ENCODE peak calls at places on chromosomes 3 and 15, in four cellular contexts. V, A, Q and X are unnamed samples.

GRCh38 chr15:96125681-96126080 is 204.8 kb upstream of the NR2F2 start:
- DNase-seq in V (no peak), A (peak), Q (no peak), X (no peak)

GRCh38 chr3:156817931-156818765 is 8.0 kb upstream of the LEKR1 start:
- DNase-seq in V (no peak), A (no peak), Q (no peak), X (no peak)

GRCh38 chr15:67997996-67998395 is 56.1 kb upstream of the PIAS1 start:
- DNase-seq in V (no peak), A (no peak), Q (no peak), X (no peak)

GRCh38 chr15:85745525-85745924 is 49.2 kb downstream of the KLHL25 start:
- DNase-seq in V (no peak), A (no peak), Q (no peak), X (peak)

GRCh38 chr3:194142156-194142910 is 6.4 kb downstream of the HES1 start:
- DNase-seq in V (no peak), A (no peak), Q (no peak), X (no peak)

GRCh38 chr3:60192297-60193114 is 1058.7 kb downstream of the FHIT start:
- DNase-seq in V (no peak), A (no peak), Q (no peak), X (no peak)

GRCh38 chr15:58387130-58387529 is 44.7 kb upstream of the LIPC start:
- DNase-seq in V (no peak), A (no peak), Q (no peak), X (no peak)

GRCh38 chr15:92808611-92809063 is 91.5 kb upstream of the CHD2 start:
- DNase-seq in V (no peak), A (peak), Q (no peak), X (peak)

GRCh38 chr3:39295184-39295775 is 15.4 kb upstream of the CX3CR1 start:
- DNase-seq in V (no peak), A (no peak), Q (no peak), X (no peak)

GRCh38 chr3:38118421-38119247 is 18.3 kb downstream of the ACAA1 start:
- DNase-seq in V (no peak), A (no peak), Q (no peak), X (no peak)

GRCh38 chr3:158110658-158111018 is 749 bp downstream of the RSRC1 start:
- DNase-seq in V (no peak), A (no peak), Q (no peak), X (no peak)

GRCh38 chr3:78887608-78888011 is 880.2 kb downstream of the ROBO1 start:
- DNase-seq in V (no peak), A (no peak), Q (no peak), X (no peak)

GRCh38 chr3:73365756-73366397 is 258.9 kb downstream of the PDZRN3 start:
- DNase-seq in V (no peak), A (no peak), Q (no peak), X (no peak)

GRCh38 chr3:183327343-183327742 is 74.3 kb downstream of the B3GNT5 start:
- DNase-seq in V (no peak), A (no peak), Q (no peak), X (no peak)

GRCh38 chr3:22594990-22595389 is 608.1 kb upstream of the UBE2E2 start:
- DNase-seq in V (no peak), A (no peak), Q (no peak), X (no peak)

GRCh38 chr3:133138017-133138416 is 99.8 kb downstream of the TMEM108 start:
- DNase-seq in V (no peak), A (no peak), Q (no peak), X (no peak)

GRCh38 chr3:135807879-135808278 is 157.6 kb upstream of the PPP2R3A start:
- DNase-seq in V (no peak), A (no peak), Q (no peak), X (no peak)

GRCh38 chr3:115146032-115146417 is 1.1 kb downstream of the ZBTB20 start:
- DNase-seq in V (no peak), A (no peak), Q (no peak), X (peak)

GRCh38 chr15:54941417-54941816 is 255.3 kb downstream of the RSL24D1 start:
- DNase-seq in V (no peak), A (no peak), Q (no peak), X (no peak)

GRCh38 chr3:52181543-52181942 is 16.4 kb upstream of the ALAS1 start:
- DNase-seq in V (no peak), A (no peak), Q (no peak), X (no peak)
- TF ChIP-seq TEAD4 in V (no peak), A (no peak), Q (no peak), X (no peak)

GRCh38 chr3:122893282-122893681 is 98.4 kb downstream of the SLC49A4 start:
- DNase-seq in V (no peak), A (no peak), Q (no peak), X (no peak)
- TF ChIP-seq TEAD4 in V (no peak), A (no peak), Q (no peak), X (no peak)

GRCh38 chr3:15301761-15302160 is 30.6 kb downstream of the SH3BP5 start:
- DNase-seq in V (no peak), A (no peak), Q (no peak), X (no peak)

GRCh38 chr3:15299036-15299435 is 33.4 kb downstream of the SH3BP5 start:
- DNase-seq in V (no peak), A (peak), Q (no peak), X (no peak)

GRCh38 chr3:15303216-15303615 is 29.2 kb downstream of the SH3BP5 start:
- DNase-seq in V (no peak), A (no peak), Q (no peak), X (no peak)

GRCh38 chr3:15298504-15298903 is 33.9 kb downstream of the SH3BP5 start:
- DNase-seq in V (no peak), A (no peak), Q (no peak), X (no peak)

DNA sequence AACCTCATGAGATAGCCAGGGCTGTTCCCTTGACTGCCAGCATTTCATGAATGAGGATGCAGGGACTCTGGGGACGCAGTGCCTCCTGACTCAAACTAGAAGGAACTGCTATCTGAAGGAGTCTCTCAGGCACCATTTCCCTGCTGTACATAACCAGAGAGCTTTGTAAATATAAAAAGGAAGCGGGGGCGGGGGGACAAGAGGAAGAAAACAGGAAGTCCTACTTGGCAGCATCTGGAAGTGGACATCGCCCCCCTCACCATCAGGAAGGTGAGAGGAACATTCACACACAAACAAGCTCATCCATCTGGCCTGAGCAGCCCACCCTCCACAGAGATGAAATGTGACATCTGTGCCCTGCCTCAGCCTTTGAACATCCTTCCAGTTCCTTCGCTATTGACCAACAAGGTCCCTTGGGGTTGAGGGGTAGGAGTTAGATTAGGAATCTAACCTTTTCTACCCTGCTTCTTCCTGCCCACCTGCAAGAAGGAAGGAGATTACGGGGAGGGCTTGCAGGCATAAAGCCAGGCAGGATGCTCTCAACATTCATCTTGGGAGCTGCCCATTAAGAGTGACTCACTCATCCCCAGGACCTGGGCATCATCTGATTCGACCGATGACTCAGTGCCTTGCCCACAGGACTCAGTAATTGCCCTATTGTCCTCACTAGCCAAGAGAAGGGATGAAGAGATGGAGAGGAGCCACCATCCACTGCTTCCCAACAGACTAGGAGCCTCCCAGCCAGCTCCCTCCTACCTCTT is 31.9 kb downstream of the SH3BP5 start:
- DNase-seq in V (no peak), A (no peak), Q (no peak), X (no peak)
- TF ChIP-seq TEAD4 in V (no peak), A (no peak), Q (no peak), X (no peak)

GRCh38 chr3:8738639-8739038 is 5.0 kb downstream of the CAV3 start:
- DNase-seq in V (no peak), A (no peak), Q (no peak), X (no peak)

GRCh38 chr3:8737301-8737700 is 3.7 kb downstream of the CAV3 start:
- DNase-seq in V (no peak), A (no peak), Q (no peak), X (no peak)

GRCh38 chr3:8741581-8742355 is 8.2 kb downstream of the CAV3 start:
- DNase-seq in V (no peak), A (peak), Q (peak), X (peak)

GRCh38 chr3:8737823-8738222 is 4.2 kb downstream of the CAV3 start:
- DNase-seq in V (no peak), A (no peak), Q (no peak), X (no peak)

DNA sequence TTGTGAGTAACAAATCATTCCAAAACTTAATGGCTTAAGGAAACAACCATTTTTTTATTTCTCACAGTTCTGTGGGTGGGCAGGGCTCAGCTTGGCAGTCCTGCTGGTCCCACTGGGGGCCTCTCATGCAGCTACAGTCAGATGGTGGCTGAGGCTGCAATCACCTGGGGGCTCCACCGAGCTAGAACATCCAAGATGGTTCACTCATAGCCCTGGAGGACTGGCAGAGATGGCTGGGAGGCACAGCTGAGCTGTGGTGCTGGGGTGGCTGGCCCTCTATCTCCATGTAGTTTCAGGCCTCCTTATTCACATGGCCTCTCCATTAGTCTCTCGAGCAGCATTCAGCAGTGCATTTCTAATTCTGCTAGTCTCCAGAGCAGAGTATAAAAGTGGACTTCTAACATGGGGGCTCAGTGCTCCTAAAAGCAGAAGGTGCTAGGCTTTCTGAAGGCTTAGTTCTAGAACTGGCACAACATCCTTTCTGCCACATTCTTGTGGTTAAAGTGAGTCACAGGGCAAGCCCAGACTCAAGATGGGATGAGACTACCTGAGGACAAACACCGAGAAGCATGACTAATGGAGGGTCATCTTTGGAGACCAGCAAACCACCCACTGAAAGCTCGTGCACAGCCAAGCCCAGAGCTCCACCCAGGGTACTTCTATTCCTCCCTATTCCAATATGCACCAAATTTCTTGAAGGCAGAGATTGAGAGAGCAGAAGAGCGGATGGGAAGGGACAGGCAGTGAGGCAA is 6.3 kb downstream of the CAV3 start:
- DNase-seq in V (no peak), A (no peak), Q (no peak), X (no peak)
- TF ChIP-seq TEAD4 in V (no peak), A (no peak), Q (no peak), X (no peak)

DNA sequence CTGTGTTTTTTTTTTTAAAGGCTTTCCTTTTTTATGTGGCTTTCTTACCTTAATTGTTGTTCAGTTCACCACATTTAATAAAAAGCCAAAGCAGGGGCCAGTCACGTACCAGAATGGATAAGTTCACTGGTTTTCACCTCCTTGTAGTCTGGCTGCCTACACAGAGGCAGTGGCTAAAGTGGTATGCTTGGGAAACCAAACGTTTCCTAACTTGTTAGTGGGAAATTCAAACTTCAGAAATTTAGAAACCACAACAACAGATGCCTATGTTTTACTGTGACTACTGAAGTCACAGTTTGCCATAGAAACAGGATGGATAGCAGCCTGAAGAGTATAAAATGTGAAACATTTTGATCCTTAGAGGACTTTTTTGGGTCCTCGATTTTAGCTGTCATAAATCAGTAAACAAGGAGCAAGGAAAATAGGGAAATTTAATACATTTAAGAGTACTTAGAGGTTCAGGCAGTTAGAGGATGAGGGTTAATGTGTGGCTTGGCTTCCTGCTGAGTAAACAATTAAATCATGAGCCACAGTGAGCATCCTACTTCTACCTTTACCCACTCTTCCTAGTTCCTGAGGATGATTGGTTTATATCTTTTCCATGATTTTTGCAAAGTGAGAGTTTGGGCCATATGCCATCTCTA is 48.6 kb downstream of the CMSS1 start:
- DNase-seq in V (no peak), A (no peak), Q (no peak), X (no peak)
- TF ChIP-seq TEAD4 in V (no peak), A (no peak), Q (no peak), X (no peak)

GRCh38 chr3:72133329-72134011 is 348.5 kb upstream of the PROK2 start:
- DNase-seq in V (no peak), A (no peak), Q (no peak), X (no peak)
- TF ChIP-seq TEAD4 in V (no peak), A (no peak), Q (no peak), X (no peak)

GRCh38 chr15:20340331-20340811 is 201.2 kb downstream of the GOLGA6L6 start:
- DNase-seq in V (no peak), A (peak), Q (peak), X (peak)
- TF ChIP-seq TEAD4 in V (no peak), A (no peak), Q (no peak), X (no peak)

GRCh38 chr15:89409993-89410767 is 75.6 kb upstream of the POLG start:
- DNase-seq in V (no peak), A (no peak), Q (peak), X (no peak)
- TF ChIP-seq TEAD4 in V (no peak), A (no peak), Q (no peak), X (no peak)

DNA sequence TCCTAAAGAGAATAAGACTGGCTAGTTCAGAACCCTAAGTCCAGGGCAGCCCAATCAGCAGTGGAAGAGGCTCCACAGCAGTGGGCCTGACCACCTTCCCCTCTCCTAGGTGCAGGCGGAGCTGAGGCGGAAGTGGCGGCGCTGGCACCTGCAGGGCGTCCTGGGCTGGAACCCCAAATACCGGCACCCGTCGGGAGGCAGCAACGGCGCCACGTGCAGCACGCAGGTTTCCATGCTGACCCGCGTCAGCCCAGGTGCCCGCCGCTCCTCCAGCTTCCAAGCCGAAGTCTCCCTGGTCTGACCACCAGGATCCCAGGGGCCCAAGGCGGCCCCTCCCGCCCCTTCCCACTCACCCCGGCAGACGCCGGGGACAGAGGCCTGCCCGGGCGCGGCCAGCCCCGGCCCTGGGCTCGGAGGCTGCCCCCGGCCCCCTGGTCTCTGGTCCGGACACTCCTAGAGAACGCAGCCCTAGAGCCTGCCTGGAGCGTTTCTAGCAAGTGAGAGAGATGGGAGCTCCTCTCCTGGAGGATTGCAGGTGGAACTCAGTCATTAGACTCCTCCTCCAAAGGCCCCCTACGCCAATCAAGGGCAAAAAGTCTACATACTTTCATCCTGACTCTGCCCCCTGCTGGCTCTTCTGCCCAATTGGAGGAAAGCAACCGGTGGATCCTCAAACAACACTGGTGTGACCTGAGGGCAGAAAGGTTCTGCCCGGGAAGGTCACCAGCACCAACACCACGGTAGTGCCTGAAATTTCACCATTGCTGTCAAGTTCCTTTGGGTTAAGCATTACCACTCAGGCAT is 33.7 kb downstream of the VIPR1 start:
- DNase-seq in V (peak), A (peak), Q (peak), X (peak)
- TF ChIP-seq TEAD4 in V (no peak), A (no peak), Q (no peak), X (no peak)